ENCODE peak calls at places on chromosomes 5 and 9, in ten cellular contexts. B is GM06990, Q is GM12878, Z is suprapubic skin, U is IMR-90, W is brain microvascular endothelial cell, A is neural crest cell, O is MCF 10A, R is heart right ventricle, K is HFFc6. M is an unnamed sample.

GRCh38 chr9:92720209-92720765 is 44.3 kb downstream of the BICD2 start:
- DNase-seq in B (no peak), Q (no peak), Z (peak), U (no peak), W (no peak), A (no peak), O (no peak), R (no peak), K (no peak), M (no peak)

GRCh38 chr9:16029796-16030363 is 477.0 kb downstream of the CCDC171 start:
- DNase-seq in B (no peak), Q (no peak), Z (no peak), U (no peak), W (no peak), A (no peak), O (no peak), R (no peak), K (no peak), M (no peak)

GRCh38 chr5:16756692-16757091 is 139.9 kb upstream of the RETREG1 start:
- DNase-seq in B (no peak), Q (no peak), Z (no peak), U (no peak), W (no peak), A (no peak), O (no peak), R (no peak), K (no peak), M (no peak)

GRCh38 chr5:89956838-89957237 is 452.7 kb downstream of the CETN3 start:
- DNase-seq in B (no peak), Q (no peak), Z (no peak), U (no peak), W (no peak), A (no peak), O (no peak), R (no peak), K (no peak), M (no peak)

GRCh38 chr5:6517494-6517893 is 68.8 kb downstream of the UBE2QL1 start:
- DNase-seq in B (no peak), Q (no peak), Z (no peak), U (no peak), W (no peak), A (no peak), O (no peak), R (no peak), K (no peak), M (no peak)

GRCh38 chr5:55634204-55634785 is 77.8 kb downstream of the SLC38A9 start:
- DNase-seq in B (no peak), Q (no peak), Z (no peak), U (peak), W (no peak), A (no peak), O (no peak), R (peak), K (no peak), M (no peak)

GRCh38 chr5:102421647-102422046 is 77.2 kb downstream of the SLCO6A1 start:
- DNase-seq in B (no peak), Q (no peak), Z (no peak), U (no peak), W (no peak), A (no peak), O (peak), R (peak), K (no peak), M (no peak)

GRCh38 chr5:14040542-14040941 is 96.1 kb upstream of the DNAH5 start:
- DNase-seq in B (no peak), Q (no peak), Z (no peak), U (peak), W (no peak), A (no peak), O (no peak), R (no peak), K (no peak), M (peak)

GRCh38 chr9:15735083-15735974 is 182.5 kb downstream of the CCDC171 start:
- DNase-seq in B (no peak), Q (no peak), Z (no peak), U (peak), W (peak), A (no peak), O (peak), R (no peak), K (peak), M (no peak)

GRCh38 chr5:175922192-175922885 is 45.8 kb downstream of the THOC3 start:
- DNase-seq in B (no peak), Q (no peak), Z (no peak), U (peak), W (peak), A (no peak), O (peak), R (no peak), K (peak), M (no peak)

GRCh38 chr5:191036-191948 is at the start of gene LRRC14B:
- DNase-seq in B (peak), Q (no peak), Z (no peak), U (no peak), W (no peak), A (no peak), O (no peak), R (peak), K (no peak), M (no peak)

GRCh38 chr5:141155540-141156374 is 5.9 kb downstream of the PCDHB6 start:
- DNase-seq in B (no peak), Q (no peak), Z (no peak), U (no peak), W (no peak), A (no peak), O (no peak), R (no peak), K (no peak), M (peak)
- TF ChIP-seq CTCF in B (no peak), Q (no peak), Z (no peak), U (no peak), W (no peak), A (peak), O (peak), R (no peak), K (peak), M (peak)

GRCh38 chr9:4119778-4120554 is 179.9 kb downstream of the GLIS3 start:
- DNase-seq in B (no peak), Q (no peak), Z (no peak), U (no peak), W (no peak), A (no peak), O (no peak), R (no peak), K (no peak), M (no peak)
- TF ChIP-seq CTCF in B (no peak), Q (no peak), Z (no peak), U (no peak), W (no peak), A (no peak), O (no peak), R (no peak), K (no peak), M (no peak)

GRCh38 chr9:20200900-20201495 is 412.2 kb upstream of the SLC24A2 start:
- DNase-seq in B (no peak), Q (no peak), Z (no peak), U (no peak), W (no peak), A (no peak), O (no peak), R (no peak), K (no peak), M (no peak)

GRCh38 chr9:20199111-20199510 is 410.3 kb upstream of the SLC24A2 start:
- DNase-seq in B (no peak), Q (no peak), Z (no peak), U (no peak), W (no peak), A (no peak), O (no peak), R (no peak), K (no peak), M (no peak)

GRCh38 chr9:20197976-20198685 is 409.3 kb upstream of the SLC24A2 start:
- DNase-seq in B (no peak), Q (no peak), Z (no peak), U (no peak), W (no peak), A (no peak), O (no peak), R (no peak), K (no peak), M (peak)
- TF ChIP-seq CTCF in B (no peak), Q (no peak), Z (no peak), U (no peak), W (no peak), A (no peak), O (no peak), R (no peak), K (no peak), M (no peak)

DNA sequence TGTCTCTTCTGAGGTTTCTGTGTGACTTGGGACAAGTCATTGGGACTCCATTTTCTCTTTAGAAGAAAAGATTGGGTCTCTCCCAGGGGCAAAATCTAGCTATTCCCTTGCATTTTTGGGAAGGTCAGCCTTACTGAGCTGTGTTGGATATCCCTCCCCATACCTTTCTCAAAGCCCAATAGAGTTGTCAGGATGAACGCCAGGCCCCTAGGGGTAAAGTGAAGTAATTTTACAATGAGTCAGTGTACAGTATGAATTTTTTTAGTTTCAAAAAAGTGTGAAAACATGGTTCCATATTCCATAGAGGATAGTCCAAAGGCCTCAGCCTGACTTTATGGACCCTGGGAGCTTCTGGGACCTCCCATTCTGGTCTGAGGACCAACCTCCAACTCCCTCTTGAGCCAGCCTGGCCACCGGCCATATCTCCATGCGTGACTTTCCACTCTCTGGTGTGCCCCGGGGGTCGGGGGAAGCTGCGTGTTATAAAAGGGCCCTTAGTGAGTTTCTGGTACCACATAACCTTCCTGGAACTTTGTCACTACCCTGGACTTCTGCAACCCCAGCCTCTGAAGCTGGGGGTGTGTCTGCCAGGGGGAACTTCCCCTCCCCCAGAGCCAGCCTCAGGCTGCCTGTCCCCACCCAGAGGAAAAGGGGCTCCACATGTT is 52.5 kb upstream of the SYNPO start:
- DNase-seq in B (no peak), Q (no peak), Z (no peak), U (no peak), W (no peak), A (no peak), O (peak), R (no peak), K (no peak), M (no peak)
- TF ChIP-seq CTCF in B (no peak), Q (no peak), Z (no peak), U (no peak), W (peak), A (no peak), O (no peak), R (no peak), K (peak), M (no peak)

DNA sequence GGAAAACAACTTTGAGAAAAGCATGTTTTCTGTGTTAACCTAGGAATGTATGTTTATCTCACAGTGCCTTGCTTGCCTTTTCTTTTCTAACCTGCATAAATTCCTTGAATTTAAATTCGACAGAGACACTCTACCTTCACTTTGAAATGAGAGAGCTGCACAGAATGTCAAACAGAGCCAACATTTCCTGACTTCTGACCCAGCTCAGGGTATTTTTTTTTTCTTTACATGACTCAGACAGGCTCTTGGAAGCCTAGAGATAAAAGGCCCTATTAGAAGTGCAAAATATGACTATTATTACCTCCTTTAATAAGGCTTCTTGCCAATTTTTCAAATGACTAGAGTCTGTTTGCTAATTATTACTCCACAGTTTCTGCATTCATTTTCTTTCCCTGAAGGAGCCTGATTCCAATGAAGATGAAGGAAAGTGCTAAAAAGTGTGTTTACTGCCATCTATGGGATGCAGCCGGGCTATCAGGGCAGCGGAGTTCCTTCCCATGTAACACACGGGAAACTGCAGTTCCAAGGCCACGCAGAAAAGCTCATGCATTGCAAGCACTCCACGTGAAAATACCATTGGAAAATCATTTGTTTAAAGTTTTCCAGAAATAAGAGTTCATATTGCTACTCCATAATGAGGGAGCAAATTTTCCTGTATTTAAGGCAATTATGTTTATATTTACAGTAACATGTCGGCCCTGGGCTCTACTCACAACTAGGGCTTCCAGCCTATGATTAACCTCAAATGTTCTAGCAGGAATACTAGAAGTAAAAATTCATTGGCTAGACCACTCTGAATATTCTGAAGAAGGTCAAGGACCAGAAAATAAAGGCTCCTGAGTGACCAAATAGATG is 485.6 kb downstream of the ZSWIM6 start:
- DNase-seq in B (no peak), Q (no peak), Z (no peak), U (peak), W (peak), A (peak), O (peak), R (peak), K (peak), M (peak)
- TF ChIP-seq CTCF in B (peak), Q (peak), Z (no peak), U (peak), W (peak), A (peak), O (peak), R (peak), K (peak), M (peak)

GRCh38 chr5:135010502-135011354 is 23.3 kb downstream of the PITX1 start:
- DNase-seq in B (no peak), Q (no peak), Z (no peak), U (peak), W (no peak), A (no peak), O (peak), R (no peak), K (peak), M (no peak)
- TF ChIP-seq CTCF in B (no peak), Q (no peak), Z (no peak), U (peak), W (peak), A (no peak), O (peak), R (no peak), K (peak), M (no peak)

GRCh38 chr5:158639876-158640570 is 459.7 kb downstream of the EBF1 start:
- DNase-seq in B (no peak), Q (no peak), Z (no peak), U (peak), W (peak), A (no peak), O (peak), R (no peak), K (no peak), M (peak)

GRCh38 chr5:158635565-158635964 is 464.2 kb downstream of the EBF1 start:
- DNase-seq in B (no peak), Q (no peak), Z (no peak), U (no peak), W (no peak), A (no peak), O (no peak), R (no peak), K (no peak), M (no peak)

GRCh38 chr5:158629591-158630312 is 470.0 kb downstream of the EBF1 start:
- DNase-seq in B (no peak), Q (no peak), Z (no peak), U (no peak), W (no peak), A (no peak), O (no peak), R (no peak), K (no peak), M (no peak)

GRCh38 chr5:158637039-158637438 is 462.7 kb downstream of the EBF1 start:
- DNase-seq in B (no peak), Q (no peak), Z (no peak), U (no peak), W (no peak), A (no peak), O (peak), R (no peak), K (no peak), M (no peak)

GRCh38 chr5:158634713-158635112 is 465.0 kb downstream of the EBF1 start:
- DNase-seq in B (no peak), Q (no peak), Z (peak), U (no peak), W (no peak), A (no peak), O (no peak), R (no peak), K (no peak), M (no peak)
- TF ChIP-seq CTCF in B (no peak), Q (no peak), Z (no peak), U (no peak), W (no peak), A (no peak), O (no peak), R (no peak), K (no peak), M (no peak)

GRCh38 chr5:143708672-143709071 is 103.3 kb upstream of the HMHB1 start:
- DNase-seq in B (no peak), Q (no peak), Z (no peak), U (no peak), W (no peak), A (no peak), O (no peak), R (no peak), K (no peak), M (no peak)
- TF ChIP-seq CTCF in B (no peak), Q (no peak), Z (no peak), U (no peak), W (no peak), A (no peak), O (no peak), R (no peak), K (no peak), M (no peak)

DNA sequence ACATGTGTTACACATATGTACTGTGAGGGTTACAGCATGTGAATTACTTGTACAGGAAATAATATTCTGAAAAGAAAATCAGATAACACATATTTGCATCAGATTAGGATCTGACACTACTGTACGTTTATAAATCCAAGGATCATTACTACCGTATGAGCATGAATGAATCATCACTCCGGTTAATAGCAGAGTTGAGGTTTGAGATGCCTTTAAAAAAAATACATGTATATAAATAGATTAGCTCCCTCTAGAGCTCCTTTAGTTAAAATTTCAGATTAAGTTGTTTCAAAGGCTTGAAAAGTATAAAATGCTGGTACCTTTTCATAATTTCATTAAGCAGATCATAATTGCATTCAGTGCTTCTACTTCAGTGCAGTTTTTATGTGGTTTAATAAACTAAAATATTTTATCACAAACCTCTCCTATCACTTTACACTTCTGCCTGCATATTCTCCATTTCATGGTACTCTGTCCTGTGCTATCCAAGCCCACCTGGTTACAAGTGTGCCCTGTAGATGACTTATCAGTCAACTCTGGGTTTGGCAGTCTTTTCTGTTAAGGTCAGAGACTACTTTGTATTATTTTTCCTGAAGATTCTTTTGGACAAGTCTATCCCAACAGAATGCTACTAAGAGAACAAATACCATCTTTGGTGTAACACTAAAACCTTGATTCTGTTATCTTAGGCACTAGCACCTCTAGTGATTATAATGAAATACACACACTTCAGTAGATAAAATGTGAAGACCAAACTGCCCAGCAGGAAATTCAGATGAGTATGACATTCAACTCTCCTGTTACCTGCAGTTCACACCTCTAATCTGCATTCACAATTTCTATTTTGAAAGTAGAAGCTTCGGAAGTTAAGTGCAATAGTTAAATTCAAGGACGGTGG is 48.0 kb upstream of the POU5F2 start:
- DNase-seq in B (no peak), Q (no peak), Z (no peak), U (peak), W (peak), A (no peak), O (peak), R (no peak), K (peak), M (no peak)
- TF ChIP-seq CTCF in B (no peak), Q (no peak), Z (no peak), U (peak), W (no peak), A (no peak), O (no peak), R (no peak), K (peak), M (no peak)